ENCODE peak calls at places on chromosomes 16 and 17, in five cellular contexts. D is Peyer's patch, K is AG04450, O is stomach, I is A673. X is an unnamed sample. For H3K9me3, the result is how much of the 10 kb centered on the place peaks cover.

GRCh38 chr17:66348605-66349165 is 46.3 kb downstream of the PRKCA start:
- DNase-seq in K (peak), I (peak), D (no peak), O (peak), X (no peak)

GRCh38 chr17:76265624-76266243 is 586 bp downstream of the UBALD2 start:
- DNase-seq in K (no peak), D (peak), O (peak), I (peak), X (peak)

GRCh38 chr17:40337351-40337750 is 27.2 kb downstream of the GJD3 start:
- DNase-seq in I (no peak), D (no peak), O (no peak), K (no peak), X (no peak)

GRCh38 chr17:7404737-7405412 is 978 bp upstream of the TMEM256 start:
- DNase-seq in I (peak), K (no peak), D (peak), O (peak), X (no peak)

GRCh38 chr17:48551206-48551597 is 6.3 kb upstream of the HOXB2 start:
- DNase-seq in I (no peak), D (no peak), K (no peak), O (no peak), X (no peak)

GRCh38 chr17:879546-879945 is 97.4 kb downstream of the MRM3 start:
- DNase-seq in O (peak), I (peak), D (peak), K (no peak), X (peak)

GRCh38 chr16:55100100-55100499 is 169.4 kb downstream of the IRX5 start:
- DNase-seq in I (no peak), K (no peak), O (no peak), D (no peak), X (no peak)

GRCh38 chr16:86033971-86034370 is 135.0 kb downstream of the IRF8 start:
- DNase-seq in K (no peak), I (no peak), D (peak), O (no peak), X (no peak)

GRCh38 chr16:70457446-70457845 is 3.1 kb downstream of the FCSK start:
- DNase-seq in D (no peak), O (no peak), K (no peak), I (no peak), X (no peak)

GRCh38 chr16:30724641-30725464 is 23.4 kb upstream of the PHKG2 start:
- DNase-seq in I (no peak), O (no peak), D (peak), K (no peak), X (no peak)

DNA sequence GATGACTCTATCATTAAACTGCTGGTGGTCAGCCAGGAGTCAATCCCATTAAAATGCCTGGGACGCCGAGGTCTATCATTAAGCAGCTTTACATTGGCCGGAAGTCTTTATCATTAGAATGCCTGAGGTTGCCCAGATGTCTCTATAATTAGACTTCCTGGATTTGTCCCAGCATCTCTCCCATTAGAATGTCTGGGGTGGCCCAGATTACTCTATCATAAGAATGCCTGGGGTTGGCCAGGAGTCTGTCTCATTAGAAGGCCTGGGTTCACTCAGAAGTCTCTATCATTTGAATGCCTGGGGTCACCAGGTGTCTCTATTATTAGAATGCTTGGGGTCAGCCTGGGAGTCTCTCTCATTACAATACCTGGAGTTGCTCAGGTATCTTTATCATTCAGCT is 2227.2 kb downstream of the TP53TG3F start:
- DNase-seq in O (no peak), K (no peak), I (no peak), D (no peak), X (no peak)
- H3K9me3 ChIP-seq in O (under half), K (under half), I (half or more), D (under half), X (under half)

DNA sequence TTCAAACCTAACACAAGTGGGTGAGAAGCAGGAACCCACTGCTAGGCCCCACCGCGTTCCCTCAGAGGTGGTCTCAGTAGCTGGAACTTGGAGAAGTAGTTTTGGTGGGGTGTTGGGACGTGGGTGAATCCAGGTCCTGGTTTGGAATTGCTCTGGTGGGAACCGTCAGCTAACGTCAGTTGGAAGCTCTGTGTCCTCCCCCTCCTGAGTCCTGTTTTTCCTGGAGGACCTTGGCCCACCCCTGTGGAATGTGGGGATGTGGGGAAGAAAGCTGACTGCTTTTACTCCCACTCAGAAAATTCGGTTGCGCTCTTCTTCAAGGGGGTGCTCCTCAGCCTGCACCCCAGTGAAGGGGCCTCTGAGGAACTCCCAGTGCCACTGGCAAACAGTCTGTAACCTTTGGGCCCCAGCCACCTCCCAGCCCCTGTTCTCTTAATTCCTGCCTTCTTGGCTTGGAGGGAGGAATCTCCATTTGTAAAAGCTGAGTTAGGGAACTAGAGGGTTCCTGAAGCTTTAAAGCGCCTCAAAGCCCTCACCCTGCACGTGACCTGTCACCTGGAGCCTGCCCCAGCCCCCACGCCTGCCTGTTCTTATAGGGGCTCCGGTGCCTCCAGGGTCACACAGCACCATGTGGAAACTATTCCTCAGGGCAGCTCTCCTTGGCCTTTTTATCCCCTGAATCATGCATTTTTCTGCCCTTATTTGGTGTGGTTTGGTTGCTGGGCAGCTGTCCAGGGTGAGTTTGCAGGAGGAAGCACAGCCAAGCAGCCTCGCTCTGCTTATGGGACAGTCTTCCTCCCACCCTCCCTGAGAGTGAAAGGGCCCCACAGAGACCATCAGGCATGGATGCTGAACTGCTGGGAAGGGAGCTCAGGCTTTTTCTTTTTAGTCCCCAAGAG is 16.2 kb upstream of the NAGLU start:
- DNase-seq in D (peak), K (peak), O (peak), I (peak), X (no peak)
- H3K27ac ChIP-seq in D (peak), K (peak), O (peak), I (peak), X (no peak)

GRCh38 chr17:69919789-69920188 is 155.2 kb upstream of the KCNJ16 start:
- DNase-seq in D (no peak), K (no peak), O (no peak), I (no peak), X (no peak)
- H3K9me3 ChIP-seq in D (under half), K (under half), O (under half), I (under half), X (under half)

GRCh38 chr16:13231365-13231764 is 330.0 kb downstream of the SHISA9 start:
- DNase-seq in O (no peak), D (no peak), I (no peak), K (no peak), X (peak)
- H3K27ac ChIP-seq in O (no peak), D (no peak), I (no peak), K (no peak), X (no peak)

GRCh38 chr16:49204191-49204590 is 77.4 kb downstream of the CBLN1 start:
- DNase-seq in O (no peak), K (no peak), D (no peak), I (no peak), X (no peak)
- H3K9me3 ChIP-seq in O (under half), K (under half), D (under half), I (under half), X (under half)

GRCh38 chr17:79850571-79851460 is 11.6 kb upstream of the CBX4 start:
- DNase-seq in K (no peak), O (no peak), D (no peak), I (no peak), X (no peak)
- H3K27ac ChIP-seq in K (no peak), O (no peak), D (peak), I (no peak), X (no peak)

GRCh38 chr17:72797142-72797541 is 295.3 kb downstream of the SLC39A11 start:
- DNase-seq in D (no peak), I (no peak), K (no peak), O (no peak), X (no peak)

GRCh38 chr17:72794152-72794551 is 298.3 kb downstream of the SLC39A11 start:
- DNase-seq in I (no peak), K (no peak), O (no peak), D (no peak), X (no peak)

GRCh38 chr17:72792771-72793170 is 299.7 kb downstream of the SLC39A11 start:
- DNase-seq in K (no peak), I (no peak), O (no peak), D (no peak), X (no peak)

GRCh38 chr17:72790194-72790593 is 302.3 kb downstream of the SLC39A11 start:
- DNase-seq in D (no peak), I (no peak), K (no peak), O (no peak), X (no peak)

DNA sequence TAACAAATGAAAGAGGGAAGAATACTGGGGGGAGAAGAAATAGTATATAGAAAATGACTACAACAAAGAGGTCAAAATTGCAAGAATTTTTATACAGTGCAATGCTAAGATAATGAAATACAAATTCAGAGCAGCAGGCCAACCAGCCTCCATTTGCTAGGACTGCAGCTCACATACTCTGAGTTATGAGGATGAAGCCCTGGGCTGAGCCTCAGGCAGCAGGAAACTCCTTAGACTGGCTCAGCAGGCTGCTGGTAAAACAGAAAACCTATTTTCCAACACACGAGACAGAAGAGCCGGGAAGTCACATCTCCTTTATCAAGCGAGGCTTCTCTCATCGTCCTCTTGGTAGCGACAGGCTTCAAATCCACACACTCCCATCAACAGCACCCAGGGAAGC is 296.5 kb downstream of the SLC39A11 start:
- DNase-seq in O (no peak), D (no peak), K (no peak), I (no peak), X (no peak)
- H3K9me3 ChIP-seq in O (under half), D (under half), K (under half), I (under half), X (under half)

DNA sequence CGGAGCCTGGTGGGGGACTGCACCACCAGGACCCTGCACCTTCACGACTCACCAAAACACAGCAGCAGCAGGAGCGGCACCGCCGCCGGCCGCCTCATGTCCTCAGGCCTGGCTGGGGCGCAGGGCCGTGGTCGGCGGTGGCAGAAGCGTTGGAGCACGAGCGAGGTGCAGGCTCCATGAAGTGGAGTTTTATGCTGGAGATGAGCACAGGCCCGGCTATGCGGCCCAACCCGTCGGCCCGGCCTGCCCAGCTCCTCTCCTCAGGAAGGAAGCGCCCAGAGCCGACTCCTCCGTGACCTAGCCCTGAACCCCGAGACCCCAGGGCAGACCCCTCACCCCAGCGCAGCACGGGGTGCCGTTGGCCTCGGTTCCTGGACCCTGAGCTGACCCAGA is at the start of gene PRSS27:
- DNase-seq in O (no peak), D (no peak), I (no peak), K (no peak), X (no peak)
- H3K27ac ChIP-seq in O (peak), D (peak), I (peak), K (no peak), X (no peak)

GRCh38 chr16:10390330-10390729 is 4.5 kb downstream of the ATF7IP2 start:
- DNase-seq in I (no peak), K (no peak), D (no peak), O (no peak), X (no peak)
- H3K9me3 ChIP-seq in I (under half), K (under half), D (under half), O (under half), X (under half)

GRCh38 chr17:4147751-4148310 is 4.8 kb downstream of the CYB5D2 start:
- DNase-seq in I (no peak), O (no peak), D (no peak), K (no peak), X (no peak)
- H3K27ac ChIP-seq in I (no peak), O (no peak), D (no peak), K (no peak), X (no peak)

X was measured in Karpas-422.